ENCODE peak calls at places on chromosomes 1 and 21, in four cellular contexts. F, J, R and G are unnamed samples.

GRCh38 chr21:27803571-27803970 is 836.7 kb upstream of the ADAMTS5 start:
- DNase-seq in J (no peak), R (no peak), F (no peak), G (no peak)

GRCh38 chr21:14762734-14763694 is 216.9 kb upstream of the SAMSN1 start:
- DNase-seq in F (no peak), J (peak), R (no peak), G (peak)

GRCh38 chr1:7611421-7612010 is 159.6 kb upstream of the VAMP3 start:
- DNase-seq in R (peak), F (no peak), J (no peak), G (no peak)

GRCh38 chr1:229621663-229622062 is 4.3 kb downstream of the TAF5L start:
- DNase-seq in J (no peak), F (no peak), R (no peak), G (no peak)

GRCh38 chr1:26696645-26697440 is 1.0 kb downstream of the ARID1A start:
- DNase-seq in F (no peak), J (peak), R (peak), G (peak)

GRCh38 chr1:204714194-204714860 is 28.8 kb upstream of the LRRN2 start:
- DNase-seq in F (no peak), R (no peak), J (no peak), G (no peak)

GRCh38 chr1:63774617-63775417 is 1.0 kb downstream of the ROR1 start:
- DNase-seq in R (peak), J (no peak), F (peak), G (peak)

GRCh38 chr1:228087771-228088251 is 5.3 kb downstream of the ARF1 start:
- DNase-seq in F (no peak), J (no peak), R (peak), G (no peak)

GRCh38 chr1:31575373-31576140 is 758 bp upstream of the TINAGL1 start:
- DNase-seq in F (no peak), J (no peak), R (peak), G (no peak)

GRCh38 chr1:203069028-203069804 is 16.6 kb downstream of the MYOG start:
- DNase-seq in R (no peak), J (peak), F (no peak), G (peak)

GRCh38 chr1:222310830-222311229 is 237.1 kb downstream of the HHIPL2 start:
- DNase-seq in F (no peak), J (peak), R (no peak), G (peak)

GRCh38 chr1:7669559-7670208 is 101.4 kb upstream of the VAMP3 start:
- DNase-seq in F (peak), J (peak), R (peak), G (peak)

GRCh38 chr1:8097077-8097799 is 71.1 kb upstream of the ERRFI1 start:
- DNase-seq in J (no peak), F (no peak), R (no peak), G (no peak)

GRCh38 chr1:2385606-2386280 is 5.6 kb downstream of the MORN1 start:
- DNase-seq in F (no peak), R (peak), J (no peak), G (no peak)

GRCh38 chr21:42844411-42845113 is 34.8 kb downstream of the WDR4 start:
- DNase-seq in F (no peak), R (peak), J (no peak), G (no peak)